ENCODE peak calls at places on chromosomes 16 and 17, in seven cellular contexts. One of them, this sample, is unnamed.

GRCh38 chr17:79632432-79632735 is 21.5 kb upstream of the RBFOX3 start:
- DNase-seq in effector memory CD4-positive, alpha-beta T cell: no peak
- DNase-seq in neural crest cell: no peak
- DNase-seq in progenitor cell of endocrine pancreas: peak; percentile 4
- DNase-seq in hippocampal formation: no peak
- DNase-seq in thoracic aorta: no peak
- DNase-seq in iris pigment epithelial cell: no peak
- DNase-seq in this sample: no peak

GRCh38 chr16:5010576-5011329 is 23.0 kb downstream of the NAGPA start:
- DNase-seq in effector memory CD4-positive, alpha-beta T cell: no peak
- DNase-seq in progenitor cell of endocrine pancreas: no peak
- DNase-seq in iris pigment epithelial cell: no peak
- DNase-seq in hippocampal formation: no peak
- DNase-seq in neural crest cell: no peak
- DNase-seq in thoracic aorta: no peak
- DNase-seq in this sample: no peak

GRCh38 chr16:85026696-85027095 is 899 bp upstream of the KIAA0513 start:
- DNase-seq in effector memory CD4-positive, alpha-beta T cell: no peak
- DNase-seq in iris pigment epithelial cell: no peak
- DNase-seq in neural crest cell: no peak
- DNase-seq in hippocampal formation: no peak
- DNase-seq in thoracic aorta: no peak
- DNase-seq in progenitor cell of endocrine pancreas: no peak
- DNase-seq in this sample: no peak

GRCh38 chr17:81020767-81021497 is 14.0 kb upstream of the BAIAP2 start:
- DNase-seq in hippocampal formation: no peak
- DNase-seq in thoracic aorta: no peak
- DNase-seq in effector memory CD4-positive, alpha-beta T cell: no peak
- DNase-seq in neural crest cell: no peak
- DNase-seq in iris pigment epithelial cell: no peak
- DNase-seq in progenitor cell of endocrine pancreas: no peak
- DNase-seq in this sample: peak; percentile 64

GRCh38 chr16:85437161-85438052 is 175.7 kb upstream of the GSE1 start:
- DNase-seq in iris pigment epithelial cell: no peak
- DNase-seq in neural crest cell: peak; percentile 41
- DNase-seq in effector memory CD4-positive, alpha-beta T cell: no peak
- DNase-seq in progenitor cell of endocrine pancreas: no peak
- DNase-seq in hippocampal formation: no peak
- DNase-seq in thoracic aorta: no peak
- DNase-seq in this sample: peak; percentile 37

GRCh38 chr16:87702325-87702811 is 63.4 kb downstream of the KLHDC4 start:
- DNase-seq in hippocampal formation: no peak
- DNase-seq in progenitor cell of endocrine pancreas: no peak
- DNase-seq in neural crest cell: peak; percentile 31
- DNase-seq in effector memory CD4-positive, alpha-beta T cell: no peak
- DNase-seq in iris pigment epithelial cell: peak; percentile 49
- DNase-seq in thoracic aorta: no peak
- DNase-seq in this sample: peak; percentile 41

GRCh38 chr16:20704281-20704680 is 6.8 kb upstream of the ACSM1 start:
- DNase-seq in effector memory CD4-positive, alpha-beta T cell: no peak
- DNase-seq in hippocampal formation: no peak
- DNase-seq in progenitor cell of endocrine pancreas: no peak
- DNase-seq in thoracic aorta: no peak
- DNase-seq in iris pigment epithelial cell: no peak
- DNase-seq in neural crest cell: no peak
- DNase-seq in this sample: no peak

GRCh38 chr16:78264642-78265041 is 165.2 kb downstream of the WWOX start:
- DNase-seq in neural crest cell: no peak
- DNase-seq in hippocampal formation: no peak
- DNase-seq in thoracic aorta: no peak
- DNase-seq in progenitor cell of endocrine pancreas: no peak
- DNase-seq in effector memory CD4-positive, alpha-beta T cell: no peak
- DNase-seq in iris pigment epithelial cell: no peak
- DNase-seq in this sample: no peak

GRCh38 chr16:11977206-11978041 is 890 bp downstream of the SNX29 start:
- DNase-seq in progenitor cell of endocrine pancreas: no peak
- DNase-seq in iris pigment epithelial cell: peak; percentile 79
- DNase-seq in neural crest cell: no peak
- DNase-seq in hippocampal formation: no peak
- DNase-seq in thoracic aorta: no peak
- DNase-seq in effector memory CD4-positive, alpha-beta T cell: no peak
- DNase-seq in this sample: peak; percentile 51

GRCh38 chr17:49003557-49004511 is 6.6 kb downstream of the IGF2BP1 start:
- DNase-seq in neural crest cell: no peak
- DNase-seq in iris pigment epithelial cell: peak; percentile 52
- DNase-seq in thoracic aorta: no peak
- DNase-seq in hippocampal formation: no peak
- DNase-seq in effector memory CD4-positive, alpha-beta T cell: no peak
- DNase-seq in progenitor cell of endocrine pancreas: peak; percentile 9
- DNase-seq in this sample: peak; percentile 63

GRCh38 chr17:71922439-71922838 is 198.4 kb upstream of the SOX9 start:
- DNase-seq in thoracic aorta: no peak
- DNase-seq in iris pigment epithelial cell: peak; percentile 91
- DNase-seq in neural crest cell: no peak
- DNase-seq in progenitor cell of endocrine pancreas: no peak
- DNase-seq in effector memory CD4-positive, alpha-beta T cell: no peak
- DNase-seq in hippocampal formation: no peak
- DNase-seq in this sample: peak; percentile 90

GRCh38 chr16:85027349-85027967 is at the start of gene KIAA0513:
- DNase-seq in neural crest cell: peak; percentile 96
- DNase-seq in effector memory CD4-positive, alpha-beta T cell: peak; percentile 92
- DNase-seq in progenitor cell of endocrine pancreas: peak; percentile 97
- DNase-seq in hippocampal formation: peak; percentile 92
- DNase-seq in iris pigment epithelial cell: peak; percentile 87
- DNase-seq in thoracic aorta: peak; percentile 55
- DNase-seq in this sample: peak; percentile 98

GRCh38 chr17:64491034-64491860 is 5.6 kb downstream of the POLG2 start:
- DNase-seq in thoracic aorta: no peak
- DNase-seq in neural crest cell: no peak
- DNase-seq in progenitor cell of endocrine pancreas: no peak
- DNase-seq in effector memory CD4-positive, alpha-beta T cell: peak; percentile 12
- DNase-seq in iris pigment epithelial cell: peak; percentile 58
- DNase-seq in hippocampal formation: no peak
- DNase-seq in this sample: peak; percentile 54

GRCh38 chr16:48091077-48091476 is 64.7 kb downstream of the ABCC12 start:
- DNase-seq in thoracic aorta: no peak
- DNase-seq in progenitor cell of endocrine pancreas: no peak
- DNase-seq in iris pigment epithelial cell: no peak
- DNase-seq in neural crest cell: no peak
- DNase-seq in hippocampal formation: peak; percentile 12
- DNase-seq in effector memory CD4-positive, alpha-beta T cell: no peak
- DNase-seq in this sample: no peak

GRCh38 chr17:38748329-38749221 is at the start of gene PCGF2:
- DNase-seq in neural crest cell: peak; percentile 88
- DNase-seq in hippocampal formation: peak; percentile 40
- DNase-seq in thoracic aorta: peak; percentile 94
- DNase-seq in progenitor cell of endocrine pancreas: peak; percentile 82
- DNase-seq in iris pigment epithelial cell: peak; percentile 77
- DNase-seq in effector memory CD4-positive, alpha-beta T cell: no peak
- DNase-seq in this sample: peak; percentile 95

GRCh38 chr17:9074106-9074505 is 52.8 kb downstream of the NTN1 start:
- DNase-seq in neural crest cell: no peak
- DNase-seq in hippocampal formation: no peak
- DNase-seq in progenitor cell of endocrine pancreas: no peak
- DNase-seq in thoracic aorta: no peak
- DNase-seq in effector memory CD4-positive, alpha-beta T cell: no peak
- DNase-seq in iris pigment epithelial cell: no peak
- DNase-seq in this sample: no peak

GRCh38 chr17:16504974-16505373 is 13.0 kb upstream of the LRRC75A start:
- DNase-seq in hippocampal formation: no peak
- DNase-seq in thoracic aorta: no peak
- DNase-seq in neural crest cell: no peak
- DNase-seq in effector memory CD4-positive, alpha-beta T cell: no peak
- DNase-seq in progenitor cell of endocrine pancreas: no peak
- DNase-seq in iris pigment epithelial cell: no peak
- DNase-seq in this sample: no peak

GRCh38 chr17:43858201-43858600 is 11.2 kb downstream of the CD300LG start:
- DNase-seq in neural crest cell: no peak
- DNase-seq in hippocampal formation: no peak
- DNase-seq in progenitor cell of endocrine pancreas: no peak
- DNase-seq in iris pigment epithelial cell: no peak
- DNase-seq in thoracic aorta: no peak
- DNase-seq in effector memory CD4-positive, alpha-beta T cell: no peak
- DNase-seq in this sample: no peak

GRCh38 chr17:10178789-10179075 is 19.7 kb downstream of the GAS7 start:
- DNase-seq in progenitor cell of endocrine pancreas: no peak
- DNase-seq in thoracic aorta: no peak
- DNase-seq in effector memory CD4-positive, alpha-beta T cell: no peak
- DNase-seq in iris pigment epithelial cell: no peak
- DNase-seq in hippocampal formation: no peak
- DNase-seq in neural crest cell: no peak
- DNase-seq in this sample: no peak